ENCODE peak calls at places on chromosomes 13 and 19, in four cellular contexts. W, I, B and Q are unnamed samples.

GRCh38 chr19:46372901-46373572 is 26.1 kb downstream of the PPP5C start:
- DNase-seq in W (peak; percentile 30), I (no peak), B (peak; percentile 5), Q (peak; percentile 79)

GRCh38 chr13:113338451-113338850 is 25.5 kb downstream of the GRTP1 start:
- DNase-seq in W (no peak), I (no peak), B (no peak), Q (no peak)

GRCh38 chr13:110014719-110015118 is 228.3 kb upstream of the IRS2 start:
- DNase-seq in W (no peak), I (no peak), B (peak; percentile 49), Q (no peak)

GRCh38 chr13:53104120-53104519 is 75.5 kb downstream of the OLFM4 start:
- DNase-seq in W (no peak), I (no peak), B (no peak), Q (no peak)

GRCh38 chr19:11617207-11618062 is 20.2 kb downstream of the ZNF627 start:
- DNase-seq in W (no peak), I (no peak), B (no peak), Q (no peak)

GRCh38 chr13:100521912-100522490 is 66.6 kb downstream of the GGACT start:
- DNase-seq in W (no peak), I (no peak), B (no peak), Q (no peak)

GRCh38 chr13:95896302-95896701 is 156.9 kb downstream of the UGGT2 start:
- DNase-seq in W (peak; percentile 64), I (no peak), B (peak; percentile 50), Q (no peak)

GRCh38 chr13:33426131-33426530 is 140.6 kb upstream of the STARD13 start:
- DNase-seq in W (no peak), I (no peak), B (no peak), Q (no peak)

GRCh38 chr13:110301606-110302131 is 5.3 kb downstream of the COL4A1 start:
- DNase-seq in W (no peak), I (no peak), B (no peak), Q (peak; percentile 91)

GRCh38 chr13:35771898-35772297 is 295.4 kb upstream of the MAB21L1 start:
- DNase-seq in W (no peak), I (peak; percentile 65), B (peak; percentile 72), Q (peak; percentile 82)

GRCh38 chr19:13150919-13151604 is 851 bp downstream of the IER2 start:
- DNase-seq in W (peak; percentile 19), I (no peak), B (no peak), Q (peak; percentile 41)

GRCh38 chr13:36519432-36519831 is 87.1 kb downstream of the CCNA1 start:
- DNase-seq in W (no peak), I (no peak), B (no peak), Q (no peak)

GRCh38 chr13:112748947-112749346 is 59.1 kb downstream of the ATP11A start:
- DNase-seq in W (no peak), I (no peak), B (no peak), Q (peak; percentile 58)

GRCh38 chr13:72839831-72840426 is 58.0 kb downstream of the PIBF1 start:
- DNase-seq in W (peak; percentile 45), I (peak; percentile 69), B (peak; percentile 74), Q (peak; percentile 70)

GRCh38 chr13:26991508-26992181 is 180.0 kb downstream of the USP12 start:
- DNase-seq in W (no peak), I (no peak), B (peak; percentile 53), Q (no peak)

GRCh38 chr13:48801255-48801654 is 147.5 kb downstream of the CYSLTR2 start:
- DNase-seq in W (no peak), I (no peak), B (no peak), Q (peak; percentile 87)

GRCh38 chr13:50893211-50893852 is 16.3 kb upstream of the RNASEH2B start:
- DNase-seq in W (no peak), I (no peak), B (no peak), Q (peak; percentile 45)

GRCh38 chr19:41441321-41441945 is 1.5 kb upstream of the ERICH4 start:
- DNase-seq in W (no peak), I (no peak), B (no peak), Q (no peak)

GRCh38 chr13:75896271-75896670 is 260.1 kb downstream of the LMO7 start:
- DNase-seq in W (no peak), I (no peak), B (peak; percentile 43), Q (no peak)

GRCh38 chr13:79837741-79838450 is 356.9 kb downstream of the NDFIP2 start:
- DNase-seq in W (no peak), I (peak; percentile 51), B (peak; percentile 17), Q (peak; percentile 40)

GRCh38 chr13:82797876-82798275 is 1084.4 kb downstream of the SLITRK1 start:
- DNase-seq in W (no peak), I (no peak), B (no peak), Q (no peak)

GRCh38 chr13:80814541-80814940 is 473.6 kb upstream of the SPRY2 start:
- DNase-seq in W (no peak), I (no peak), B (no peak), Q (no peak)

GRCh38 chr13:45695198-45695730 is 6.9 kb upstream of the CBY2 start:
- DNase-seq in W (no peak), I (no peak), B (no peak), Q (peak; percentile 38)

GRCh38 chr19:13053761-13054604 is 48.7 kb downstream of the LYL1 start:
- DNase-seq in W (peak; percentile 86), I (peak; percentile 89), B (peak; percentile 99), Q (peak; percentile 95)

GRCh38 chr13:30744056-30744684 is 8.8 kb downstream of the ALOX5AP start:
- DNase-seq in W (peak; percentile 36), I (peak; percentile 57), B (peak; percentile 43), Q (peak; percentile 48)

GRCh38 chr13:43079392-43079931 is 56.1 kb downstream of the DNAJC15 start:
- DNase-seq in W (peak; percentile 67), I (no peak), B (no peak), Q (no peak)

GRCh38 chr19:35216833-35217707 is 11.5 kb downstream of the FAM187B start:
- DNase-seq in W (no peak), I (peak; percentile 40), B (peak; percentile 15), Q (no peak)

GRCh38 chr19:2783781-2784145 is 690 bp upstream of the SGTA start:
- DNase-seq in W (no peak), I (no peak), B (no peak), Q (no peak)

GRCh38 chr13:85575110-85575509 is 224.1 kb downstream of the SLITRK6 start:
- DNase-seq in W (no peak), I (no peak), B (no peak), Q (no peak)

GRCh38 chr19:308471-309205 is 17.4 kb upstream of the PLPP2 start:
- DNase-seq in W (no peak), I (no peak), B (no peak), Q (no peak)

GRCh38 chr19:31283701-31284100 is 65.5 kb downstream of the TSHZ3 start:
- DNase-seq in W (no peak), I (no peak), B (no peak), Q (no peak)

GRCh38 chr13:37361608-37362007 is 237.0 kb downstream of the POSTN start:
- DNase-seq in W (no peak), I (peak; percentile 25), B (no peak), Q (no peak)

GRCh38 chr13:49740870-49741269 is 49.6 kb upstream of the EBPL start:
- DNase-seq in W (no peak), I (no peak), B (no peak), Q (no peak)

GRCh38 chr13:41658057-41658642 is 200.8 kb downstream of the RGCC start:
- DNase-seq in W (peak; percentile 32), I (no peak), B (no peak), Q (no peak)

GRCh38 chr19:47414469-47414868 is 4.9 kb downstream of the MEIS3 start:
- DNase-seq in W (no peak), I (no peak), B (peak; percentile 57), Q (no peak)

GRCh38 chr13:77898097-77898496 is 20.5 kb downstream of the EDNRB start:
- DNase-seq in W (peak; percentile 91), I (no peak), B (peak; percentile 33), Q (peak; percentile 64)

GRCh38 chr19:32404939-32405430 is 585 bp upstream of the DPY19L3 start:
- DNase-seq in W (no peak), I (no peak), B (peak; percentile 19), Q (peak; percentile 55)

GRCh38 chr19:32404213-32404938 is 1.2 kb upstream of the DPY19L3 start:
- DNase-seq in W (no peak), I (no peak), B (no peak), Q (peak; percentile 8)

GRCh38 chr19:32405431-32406160 is at the start of gene DPY19L3:
- DNase-seq in W (peak; percentile 93), I (peak; percentile 85), B (peak; percentile 83), Q (peak; percentile 97)

GRCh38 chr19:32406161-32407003 is 812 bp downstream of the DPY19L3 start:
- DNase-seq in W (peak; percentile 23), I (peak; percentile 53), B (no peak), Q (peak; percentile 33)

GRCh38 chr19:32407004-32407992 is 1.7 kb downstream of the DPY19L3 start:
- DNase-seq in W (no peak), I (no peak), B (peak; percentile 3), Q (peak; percentile 75)
- H3K27ac ChIP-seq in W (no peak overlapping the region), I (peak overlapping the region; percentile 85), B (no peak overlapping the region), Q (peak overlapping the region; percentile 86)

GRCh38 chr13:111472083-111472482 is 151.6 kb downstream of the TEX29 start:
- DNase-seq in W (no peak), I (no peak), B (no peak), Q (no peak)

GRCh38 chr13:111474136-111475002 is 153.9 kb downstream of the TEX29 start:
- DNase-seq in W (peak; percentile 20), I (peak; percentile 19), B (peak; percentile 55), Q (peak; percentile 71)

GRCh38 chr13:111470933-111471332 is 150.5 kb downstream of the TEX29 start:
- DNase-seq in W (no peak), I (no peak), B (no peak), Q (no peak)

GRCh38 chr13:111475488-111475887 is 155.0 kb downstream of the TEX29 start:
- DNase-seq in W (no peak), I (no peak), B (no peak), Q (no peak)

GRCh38 chr13:111472559-111473460 is 152.4 kb downstream of the TEX29 start:
- DNase-seq in W (no peak), I (no peak), B (no peak), Q (no peak)
- H3K4me2 ChIP-seq in W (no peak overlapping the region), I (no peak overlapping the region), B (no peak overlapping the region), Q (no peak overlapping the region)

DNA sequence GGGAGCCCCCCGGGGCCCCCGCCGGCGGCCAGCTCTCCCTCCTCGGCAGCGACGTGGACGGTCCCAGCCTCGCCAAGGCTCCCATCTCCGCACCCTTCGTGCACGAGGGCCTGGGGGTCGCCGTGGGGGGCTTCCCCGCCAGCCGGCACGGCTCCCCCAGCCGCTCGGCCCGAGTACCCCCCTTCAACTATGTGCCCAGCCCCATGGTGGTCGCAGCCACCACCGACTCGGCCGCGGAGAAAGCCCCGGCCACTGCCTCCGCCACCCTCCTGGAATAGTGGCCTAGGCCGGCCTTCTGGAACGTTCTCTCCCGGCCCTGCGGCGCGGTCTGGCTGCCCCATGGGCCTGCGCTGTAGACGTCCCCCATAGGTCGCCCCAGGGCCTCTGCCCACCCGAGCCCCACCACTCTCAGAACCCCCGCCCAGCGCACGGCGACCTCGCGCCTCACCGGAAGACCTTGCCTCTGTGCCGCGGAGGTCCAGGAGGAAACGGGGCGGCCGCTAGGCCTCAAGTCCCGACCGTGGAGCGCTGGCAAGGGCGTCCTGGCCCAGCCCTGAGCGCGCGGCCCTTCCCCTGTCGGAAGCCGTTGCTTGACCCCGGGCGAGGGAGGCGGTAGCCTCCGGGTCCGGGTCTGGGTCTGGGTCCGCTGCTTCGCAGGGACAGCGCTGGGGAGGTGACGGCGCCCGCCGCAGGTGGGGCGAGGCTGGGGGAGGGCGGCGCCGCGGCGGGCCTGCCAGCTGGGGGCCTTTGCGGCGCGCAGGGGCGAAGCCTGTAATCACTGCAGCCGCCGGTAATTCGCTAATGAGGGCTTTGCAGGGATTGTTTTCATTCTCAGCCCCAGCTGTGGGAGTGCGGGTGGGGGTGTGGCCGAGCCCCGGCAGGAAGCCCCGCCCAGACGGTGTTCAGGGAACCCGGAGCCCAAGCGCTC is 8.8 kb downstream of the C19orf25 start:
- DNase-seq in W (no peak), I (no peak), B (peak; percentile 61), Q (peak; percentile 65)
- TF ChIP-seq EZH2 in W (peak; percentile 94), I (peak; percentile 64), B (no peak), Q (no peak)

GRCh38 chr19:28585796-28586195 is 627.2 kb downstream of the UQCRFS1 start:
- DNase-seq in W (no peak), I (no peak), B (no peak), Q (no peak)
- H3K27ac ChIP-seq in W (no peak overlapping the region), I (no peak overlapping the region), B (no peak overlapping the region), Q (no peak overlapping the region)